ENCODE peak calls at places on chromosomes 2 and 18, in seven cellular contexts. D, X, E, K, C, U and W are unnamed samples. For H3K9me2, the result is how much of the 10 kb centered on the place peaks cover.

GRCh38 chr18:35185771-35186170 is 55.1 kb upstream of the ZNF397 start:
- DNase-seq in D (no peak), X (no peak), E (peak), K (no peak), C (no peak), U (no peak), W (no peak)

GRCh38 chr2:69152847-69153246 is 139.9 kb downstream of the ANTXR1 start:
- DNase-seq in D (no peak), X (no peak), E (no peak), K (no peak), C (no peak), U (no peak), W (no peak)

GRCh38 chr18:902179-902718 is 2.4 kb upstream of the ADCYAP1 start:
- DNase-seq in D (peak), X (peak), E (peak), K (no peak), C (peak), U (no peak), W (peak)

GRCh38 chr2:129801575-129801974 is 177.9 kb upstream of the RAB6C start:
- DNase-seq in D (no peak), X (no peak), E (no peak), K (peak), C (peak), U (no peak), W (peak)

GRCh38 chr2:230067990-230068657 is 600 bp downstream of the SLC16A14 start:
- DNase-seq in D (no peak), X (peak), E (peak), K (peak), C (peak), U (peak), W (peak)

GRCh38 chr2:171200469-171200868 is 39.8 kb upstream of the TLK1 start:
- DNase-seq in D (no peak), X (no peak), E (no peak), K (no peak), C (no peak), U (no peak), W (no peak)

GRCh38 chr2:72581560-72582181 is 244.2 kb downstream of the EXOC6B start:
- DNase-seq in D (no peak), X (no peak), E (no peak), K (no peak), C (peak), U (no peak), W (no peak)

GRCh38 chr2:25311866-25312575 is 29.7 kb downstream of the DNMT3A start:
- DNase-seq in D (no peak), X (no peak), E (no peak), K (no peak), C (no peak), U (no peak), W (no peak)

GRCh38 chr18:46152436-46152807 is 48.2 kb downstream of the HAUS1 start:
- DNase-seq in D (no peak), X (no peak), E (no peak), K (no peak), C (peak), U (no peak), W (peak)

GRCh38 chr18:58047556-58047882 is 3.5 kb downstream of the NEDD4L start:
- DNase-seq in D (no peak), X (no peak), E (no peak), K (no peak), C (no peak), U (no peak), W (no peak)

GRCh38 chr18:63131106-63131943 is 188.2 kb downstream of the BCL2 start:
- DNase-seq in D (no peak), X (peak), E (peak), K (peak), C (peak), U (peak), W (peak)

GRCh38 chr2:37342636-37343211 is 1.7 kb upstream of the QPCT start:
- DNase-seq in D (no peak), X (no peak), E (no peak), K (peak), C (no peak), U (no peak), W (no peak)

GRCh38 chr2:26469092-26469710 is 8.7 kb downstream of the OTOF start:
- DNase-seq in D (peak), X (peak), E (peak), K (peak), C (peak), U (peak), W (peak)

GRCh38 chr2:238839428-238839827 is 8.5 kb upstream of the TWIST2 start:
- DNase-seq in D (no peak), X (no peak), E (no peak), K (no peak), C (no peak), U (no peak), W (no peak)

GRCh38 chr2:28449489-28450395 is 46.1 kb upstream of the PLB1 start:
- DNase-seq in D (peak), X (peak), E (no peak), K (no peak), C (peak), U (no peak), W (peak)

GRCh38 chr2:116545611-116546010 is 1268.9 kb upstream of the DDX18 start:
- DNase-seq in D (no peak), X (no peak), E (no peak), K (no peak), C (no peak), U (no peak), W (no peak)

GRCh38 chr2:55102056-55102812 is 52.0 kb upstream of the RTN4 start:
- DNase-seq in D (no peak), X (no peak), E (no peak), K (no peak), C (peak), U (no peak), W (peak)

GRCh38 chr18:59553273-59553672 is 143.9 kb downstream of the CCBE1 start:
- DNase-seq in D (no peak), X (no peak), E (no peak), K (peak), C (no peak), U (no peak), W (no peak)

GRCh38 chr2:120611961-120612360 is 123.7 kb upstream of the GLI2 start:
- DNase-seq in D (no peak), X (no peak), E (no peak), K (no peak), C (no peak), U (no peak), W (no peak)

GRCh38 chr2:230202430-230203109 is 17.2 kb downstream of the SP110 start:
- DNase-seq in D (no peak), X (no peak), E (peak), K (no peak), C (no peak), U (peak), W (no peak)

GRCh38 chr18:2222270-2223185 is 348.8 kb downstream of the METTL4 start:
- DNase-seq in D (no peak), X (peak), E (no peak), K (no peak), C (peak), U (no peak), W (no peak)

GRCh38 chr2:98582523-98582922 is 25.8 kb downstream of the COA5 start:
- DNase-seq in D (no peak), X (no peak), E (no peak), K (no peak), C (no peak), U (no peak), W (no peak)

GRCh38 chr2:160390544-160391258 is 102.9 kb downstream of the RBMS1 start:
- DNase-seq in D (no peak), X (no peak), E (no peak), K (no peak), C (peak), U (no peak), W (peak)

GRCh38 chr18:61676763-61677434 is 215.9 kb downstream of the RNF152 start:
- DNase-seq in D (no peak), X (no peak), E (peak), K (no peak), C (no peak), U (no peak), W (peak)

GRCh38 chr2:16058747-16059358 is 118.5 kb downstream of the MYCN start:
- DNase-seq in D (no peak), X (no peak), E (no peak), K (no peak), C (no peak), U (no peak), W (no peak)

GRCh38 chr2:158127380-158127804 is 25.7 kb downstream of the UPP2 start:
- DNase-seq in D (no peak), X (no peak), E (no peak), K (no peak), C (no peak), U (no peak), W (no peak)

GRCh38 chr2:23791030-23791429 is 135.9 kb downstream of the ATAD2B start:
- DNase-seq in D (no peak), X (peak), E (no peak), K (no peak), C (peak), U (no peak), W (peak)
- H3K4me2 ChIP-seq in D (peak), X (no peak), E (no peak), K (no peak), C (peak), U (no peak), W (peak)

DNA sequence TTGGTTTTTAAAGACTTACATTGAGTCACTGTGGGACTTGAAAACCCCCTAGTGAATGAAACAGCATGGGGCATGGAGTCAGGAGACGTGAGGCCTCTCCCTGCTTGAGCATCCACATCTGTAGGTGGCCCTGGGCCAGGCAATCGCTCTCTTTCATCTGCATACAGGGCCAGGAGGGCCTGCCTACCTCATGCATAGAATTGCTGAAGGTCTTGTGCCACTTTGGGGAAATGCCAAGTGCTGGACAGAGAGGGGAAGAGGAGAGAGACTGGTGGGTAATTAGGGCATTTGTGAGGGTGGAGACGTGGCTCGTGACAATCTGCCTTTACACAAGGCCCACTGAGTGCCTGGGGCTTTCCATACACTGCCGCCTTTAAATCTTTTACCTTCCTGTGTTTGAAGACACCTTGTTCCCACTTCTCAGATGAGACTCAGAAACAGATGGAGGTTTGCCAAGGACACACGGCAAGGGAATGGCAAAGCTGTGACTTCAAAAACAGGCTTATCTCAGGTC is 322.2 kb upstream of the HS6ST1 start:
- DNase-seq in D (no peak), X (no peak), E (no peak), K (no peak), C (no peak), U (no peak), W (no peak)
- H3K9me2 ChIP-seq in D (under half), X (under half), E (under half), K (under half), C (under half), U (under half), W (under half)

GRCh38 chr2:101518470-101519172 is 43.7 kb upstream of the RFX8 start:
- DNase-seq in D (peak), X (peak), E (no peak), K (peak), C (peak), U (no peak), W (peak)

GRCh38 chr2:101517753-101518152 is 42.8 kb upstream of the RFX8 start:
- DNase-seq in D (no peak), X (no peak), E (no peak), K (no peak), C (peak), U (no peak), W (peak)

GRCh38 chr2:101520246-101520645 is 45.3 kb upstream of the RFX8 start:
- DNase-seq in D (no peak), X (no peak), E (no peak), K (no peak), C (peak), U (no peak), W (peak)

GRCh38 chr2:101516833-101517690 is 42.1 kb upstream of the RFX8 start:
- DNase-seq in D (peak), X (no peak), E (no peak), K (no peak), C (peak), U (no peak), W (peak)

GRCh38 chr2:101519173-101519492 is 44.2 kb upstream of the RFX8 start:
- DNase-seq in D (no peak), X (no peak), E (no peak), K (no peak), C (no peak), U (no peak), W (no peak)
- H3K4me2 ChIP-seq in D (peak), X (no peak), E (no peak), K (peak), C (peak), U (no peak), W (peak)

GRCh38 chr2:6771539-6772365 is 94.0 kb downstream of the CMPK2 start:
- DNase-seq in D (no peak), X (no peak), E (peak), K (no peak), C (no peak), U (no peak), W (no peak)
- H3K9me2 ChIP-seq in D (under half), X (under half), E (under half), K (under half), C (under half), U (under half), W (under half)

GRCh38 chr2:137975280-137976271 is 11.3 kb downstream of the HNMT start:
- DNase-seq in D (peak), X (peak), E (no peak), K (no peak), C (peak), U (no peak), W (no peak)
- H3K4me2 ChIP-seq in D (peak), X (no peak), E (no peak), K (no peak), C (peak), U (no peak), W (no peak)

GRCh38 chr2:7989823-7990222 is 692.0 kb upstream of the ID2 start:
- DNase-seq in D (no peak), X (no peak), E (no peak), K (no peak), C (no peak), U (no peak), W (no peak)
- H3K9me2 ChIP-seq in D (under half), X (under half), E (under half), K (under half), C (under half), U (under half), W (under half)